ENCODE peak calls at places on chromosomes 13 and 19, in four cellular contexts. Z, J, G and D are unnamed samples.
A peak's percentile ranks its signal among the peaks of the same experiment; 100 is the strongest.

GRCh38 chr19:7355151-7355845 is 6.6 kb downstream of the ARHGEF18 start:
- DNase-seq in Z (no peak), J (no peak), G (no peak), D (no peak)

GRCh38 chr19:40090256-40091204 is at the start of gene ZNF780A:
- DNase-seq in Z (peak; percentile 80), J (peak; percentile 80), G (peak; percentile 77), D (peak; percentile 64)

GRCh38 chr13:28313579-28313978 is 175.2 kb downstream of the PAN3 start:
- DNase-seq in Z (no peak), J (no peak), G (no peak), D (no peak)

GRCh38 chr19:8396563-8397203 is 6.5 kb downstream of the RAB11B start:
- DNase-seq in Z (peak; percentile 75), J (peak; percentile 55), G (peak; percentile 73), D (peak; percentile 65)

GRCh38 chr13:103625194-103625593 is 559.0 kb upstream of the SLC10A2 start:
- DNase-seq in Z (no peak), J (no peak), G (no peak), D (no peak)

GRCh38 chr19:3064011-3064330 is 1.7 kb upstream of the TLE5 start:
- DNase-seq in Z (no peak), J (no peak), G (no peak), D (no peak)

GRCh38 chr13:111006508-111007031 is 91.7 kb upstream of the ANKRD10 start:
- DNase-seq in Z (peak; percentile 77), J (peak; percentile 88), G (peak; percentile 83), D (no peak)

GRCh38 chr19:49515767-49516166 is 3.3 kb downstream of the FCGRT start:
- DNase-seq in Z (no peak), J (no peak), G (peak; percentile 62), D (no peak)

GRCh38 chr19:8150178-8150865 is 930 bp upstream of the FBN3 start:
- DNase-seq in Z (no peak), J (no peak), G (no peak), D (no peak)

GRCh38 chr13:49608932-49609331 is 19.4 kb upstream of the ARL11 start:
- DNase-seq in Z (no peak), J (no peak), G (no peak), D (no peak)

DNA sequence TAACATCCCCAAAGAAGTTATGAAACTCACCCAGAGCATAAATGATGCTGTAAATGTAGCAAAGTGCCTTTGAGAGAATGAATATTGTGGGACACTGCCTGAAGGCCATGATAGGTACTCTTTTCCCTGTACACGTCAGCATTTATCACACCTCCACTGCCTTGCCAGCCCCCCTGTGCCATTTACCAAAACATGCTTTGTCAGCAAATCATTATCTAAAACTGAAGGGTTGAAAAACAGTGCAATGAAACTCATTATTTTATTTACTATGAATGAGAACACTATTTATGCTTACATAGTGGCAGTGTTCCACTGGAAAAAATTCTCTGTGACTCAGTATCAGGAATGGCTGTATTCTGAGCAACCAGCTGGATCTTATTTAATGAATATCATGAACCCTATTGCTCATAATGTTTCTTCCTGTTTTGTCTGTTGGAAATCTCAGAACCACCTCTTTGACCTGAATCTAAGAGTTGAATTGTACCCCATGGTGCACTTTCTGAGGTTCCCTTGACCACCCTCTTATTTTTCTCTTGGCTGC is 564.1 kb downstream of the DCT start:
- DNase-seq in Z (no peak), J (no peak), G (no peak), D (no peak)
- H3K4me1 ChIP-seq in Z (peaks cover 7% of the 10 kb centered on the region), J (no peaks in the 10 kb centered on the region), G (no peaks in the 10 kb centered on the region), D (no peaks in the 10 kb centered on the region)

DNA sequence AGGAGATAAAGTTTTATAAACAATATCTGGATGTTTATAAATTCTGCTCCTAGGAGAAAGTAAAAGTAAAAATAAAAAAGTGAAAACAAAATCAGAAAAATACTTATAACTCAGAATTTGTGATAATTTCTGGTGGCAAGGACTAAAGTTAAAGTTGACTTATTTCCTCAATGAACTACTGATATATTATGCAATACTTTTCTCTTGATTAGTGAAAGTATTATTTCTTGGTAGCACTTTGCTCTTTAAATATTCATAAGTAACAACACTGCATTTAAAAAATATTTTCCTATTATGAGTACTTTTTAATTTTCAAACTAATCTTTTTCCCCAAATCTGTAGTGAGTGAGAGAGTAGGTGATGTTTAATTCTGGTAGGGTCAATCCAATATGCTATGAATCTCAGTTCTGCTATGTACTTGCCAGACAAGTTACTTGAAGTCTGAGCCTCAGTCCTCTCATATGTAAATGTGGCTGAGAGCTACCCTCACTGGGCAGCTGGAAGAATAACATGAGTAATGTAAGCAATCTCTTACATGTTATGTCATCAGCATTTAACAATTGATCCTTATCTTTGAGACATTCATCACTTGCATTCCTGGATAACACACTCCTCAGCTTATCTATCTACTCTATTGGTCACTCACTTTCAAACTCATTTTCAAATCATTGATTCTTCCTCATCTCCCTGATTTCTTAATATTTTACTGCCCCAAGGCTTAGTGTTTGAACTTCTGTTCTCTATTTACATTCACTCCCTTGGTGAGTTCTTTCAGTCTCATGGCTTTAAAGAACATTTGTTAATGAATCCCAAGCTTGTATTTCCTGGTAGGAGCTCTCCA is 239.0 kb downstream of the RGCC start:
- DNase-seq in Z (no peak), J (no peak), G (no peak), D (no peak)
- H3K4me1 ChIP-seq in Z (peaks cover 7% of the 10 kb centered on the region), J (peaks cover 43% of the 10 kb centered on the region), G (peaks cover 36% of the 10 kb centered on the region), D (peaks cover 47% of the 10 kb centered on the region)

GRCh38 chr19:16588824-16589577 is 16.8 kb upstream of the SLC35E1 start:
- DNase-seq in Z (no peak), J (no peak), G (no peak), D (no peak)

GRCh38 chr19:16593181-16593580 is 21.0 kb upstream of the SLC35E1 start:
- DNase-seq in Z (no peak), J (no peak), G (no peak), D (no peak)

GRCh38 chr19:16591803-16592556 is 19.8 kb upstream of the SLC35E1 start:
- DNase-seq in Z (no peak), J (no peak), G (no peak), D (no peak)

GRCh38 chr19:16589917-16590316 is 17.7 kb upstream of the SLC35E1 start:
- DNase-seq in Z (no peak), J (no peak), G (no peak), D (no peak)

GRCh38 chr19:16590876-16591802 is 18.9 kb upstream of the SLC35E1 start:
- DNase-seq in Z (no peak), J (no peak), G (no peak), D (no peak)
- H3K4me1 ChIP-seq in Z (peaks cover 23% of the 10 kb centered on the region), J (peaks cover 99% of the 10 kb centered on the region), G (peaks cover 84% of the 10 kb centered on the region), D (peaks cover 13% of the 10 kb centered on the region)

DNA sequence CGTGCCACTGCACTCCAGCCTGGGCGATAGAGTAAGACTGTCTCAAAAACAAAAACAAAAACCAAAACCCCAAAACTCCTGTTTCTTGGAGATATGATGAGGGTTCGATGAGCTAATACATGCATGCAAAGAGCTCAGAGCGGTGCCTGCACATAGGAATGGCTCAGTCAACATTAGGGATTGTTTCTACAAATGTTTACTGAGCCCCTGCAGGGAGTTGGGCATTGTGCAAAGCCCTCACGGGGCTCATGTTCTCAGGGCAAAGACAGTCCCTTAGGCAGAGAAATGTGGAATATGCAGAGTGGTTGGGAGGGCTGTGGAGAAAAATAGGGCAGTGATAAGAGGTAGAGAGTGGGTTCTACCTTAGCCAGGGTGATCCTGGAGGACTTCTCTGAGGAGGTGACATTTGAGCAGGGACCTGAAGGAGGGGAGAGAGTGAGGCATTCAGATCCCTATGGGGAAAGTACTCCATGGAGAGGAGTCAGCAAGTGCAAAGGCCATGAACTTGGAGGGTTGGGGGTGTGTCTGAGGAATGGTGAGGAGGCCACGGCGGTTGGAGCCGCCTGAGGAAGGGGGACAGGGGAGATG is 1.5 kb upstream of the EHD2 start:
- DNase-seq in Z (no peak), J (no peak), G (no peak), D (no peak)
- H3K4me1 ChIP-seq in Z (peaks cover 11% of the 10 kb centered on the region), J (peaks cover 33% of the 10 kb centered on the region), G (no peaks in the 10 kb centered on the region), D (peaks cover 8% of the 10 kb centered on the region)

GRCh38 chr19:30277941-30278881 is 94.0 kb upstream of the ZNF536 start:
- DNase-seq in Z (no peak), J (peak; percentile 12), G (no peak), D (no peak)
- H3K4me1 ChIP-seq in Z (no peaks in the 10 kb centered on the region), J (no peaks in the 10 kb centered on the region), G (no peaks in the 10 kb centered on the region), D (no peaks in the 10 kb centered on the region)

GRCh38 chr13:77990973-77991372 is 72.3 kb upstream of the EDNRB start:
- DNase-seq in Z (no peak), J (peak; percentile 32), G (no peak), D (no peak)

GRCh38 chr13:77988355-77988754 is 69.7 kb upstream of the EDNRB start:
- DNase-seq in Z (no peak), J (no peak), G (no peak), D (no peak)

GRCh38 chr13:77985866-77986636 is 67.4 kb upstream of the EDNRB start:
- DNase-seq in Z (no peak), J (peak; percentile 19), G (no peak), D (no peak)

GRCh38 chr13:77981191-77981925 is 62.7 kb upstream of the EDNRB start:
- DNase-seq in Z (no peak), J (no peak), G (no peak), D (no peak)

GRCh38 chr13:77986699-77987098 is 68.1 kb upstream of the EDNRB start:
- DNase-seq in Z (no peak), J (no peak), G (no peak), D (no peak)
- H3K4me1 ChIP-seq in Z (no peaks in the 10 kb centered on the region), J (peaks cover 46% of the 10 kb centered on the region), G (no peaks in the 10 kb centered on the region), D (no peaks in the 10 kb centered on the region)

GRCh38 chr19:38015216-38015615 is 108.2 kb downstream of the SIPA1L3 start:
- DNase-seq in Z (no peak), J (no peak), G (no peak), D (no peak)
- H3K4me1 ChIP-seq in Z (no peaks in the 10 kb centered on the region), J (no peaks in the 10 kb centered on the region), G (peaks cover 16% of the 10 kb centered on the region), D (peaks cover 9% of the 10 kb centered on the region)

GRCh38 chr19:14107581-14108461 is 9.7 kb downstream of the PRKACA start:
- DNase-seq in Z (no peak), J (peak; percentile 75), G (peak; percentile 68), D (no peak)
- H3K4me1 ChIP-seq in Z (peaks cover 15% of the 10 kb centered on the region), J (peaks cover 57% of the 10 kb centered on the region), G (peaks cover 28% of the 10 kb centered on the region), D (no peaks in the 10 kb centered on the region)

GRCh38 chr19:51294211-51294976 is 17.1 kb upstream of the IGLON5 start:
- DNase-seq in Z (no peak), J (no peak), G (no peak), D (no peak)

GRCh38 chr19:51294977-51295375 is 16.5 kb upstream of the IGLON5 start:
- DNase-seq in Z (no peak), J (no peak), G (no peak), D (no peak)

GRCh38 chr19:51295382-51296126 is 15.9 kb upstream of the IGLON5 start:
- DNase-seq in Z (no peak), J (no peak), G (no peak), D (no peak)

GRCh38 chr19:51292971-51293370 is 18.5 kb upstream of the IGLON5 start:
- DNase-seq in Z (no peak), J (no peak), G (no peak), D (no peak)

DNA sequence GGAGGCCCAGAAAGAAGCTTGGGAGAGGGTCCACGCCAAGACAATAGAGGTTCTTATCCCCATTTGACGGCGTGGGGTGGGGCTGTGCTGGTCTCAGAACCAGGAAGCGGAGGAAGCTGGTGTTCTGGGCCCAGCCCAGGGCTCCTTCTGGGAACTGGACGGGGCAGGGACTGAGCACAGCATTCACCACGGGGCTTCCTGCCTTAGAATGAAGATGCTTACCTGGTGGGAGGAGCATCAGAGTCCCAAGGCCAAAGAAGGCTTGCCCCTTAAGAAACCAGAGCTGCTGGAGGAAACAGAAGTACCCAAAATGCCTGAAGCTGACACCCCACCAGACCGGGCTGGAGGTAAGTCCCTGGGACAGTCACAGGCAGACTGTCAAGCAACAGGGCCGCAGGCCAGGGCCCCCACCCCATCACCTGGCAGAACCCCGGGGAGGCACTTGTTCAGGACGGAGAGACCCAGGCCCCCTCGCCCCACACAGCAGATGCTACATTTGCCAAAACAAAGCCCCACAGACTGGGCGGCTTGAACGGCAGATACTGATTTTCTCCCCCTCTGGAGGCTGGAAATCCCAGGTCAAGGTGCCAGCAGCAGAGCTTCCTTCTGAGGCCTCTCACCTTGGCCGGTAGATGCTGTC is 17.8 kb upstream of the IGLON5 start:
- DNase-seq in Z (no peak), J (no peak), G (no peak), D (no peak)
- H3K4me1 ChIP-seq in Z (no peaks in the 10 kb centered on the region), J (no peaks in the 10 kb centered on the region), G (no peaks in the 10 kb centered on the region), D (no peaks in the 10 kb centered on the region)